ENCODE peak calls at places on chromosomes 11 and 22, in four cellular contexts. P, X, L and G are unnamed samples.

GRCh38 chr11:46346886-46347636 is at the start of gene DGKZ:
- DNase-seq in P (no peak), X (peak; percentile 41), L (peak; percentile 43), G (peak; percentile 79)

GRCh38 chr11:32893091-32893946 is 708 bp downstream of the QSER1 start:
- DNase-seq in P (no peak), X (peak; percentile 20), L (no peak), G (peak; percentile 55)

GRCh38 chr11:107705027-107705426 is 6.8 kb downstream of the SLN start:
- DNase-seq in P (peak; percentile 88), X (no peak), L (no peak), G (no peak)

GRCh38 chr11:29258411-29258810 is 758.4 kb downstream of the KCNA4 start:
- DNase-seq in P (no peak), X (no peak), L (no peak), G (no peak)

GRCh38 chr11:113261709-113262475 is 52.5 kb upstream of the TTC12 start:
- DNase-seq in P (no peak), X (no peak), L (no peak), G (no peak)

GRCh38 chr11:75311858-75312288 is 39.6 kb downstream of the ARRB1 start:
- DNase-seq in P (no peak), X (no peak), L (no peak), G (peak; percentile 63)

GRCh38 chr11:69684651-69685050 is 9.5 kb upstream of the LTO1 start:
- DNase-seq in P (no peak), X (no peak), L (no peak), G (no peak)

GRCh38 chr11:18790820-18791174 is 801 bp downstream of the PTPN5 start:
- DNase-seq in P (no peak), X (no peak), L (no peak), G (no peak)

GRCh38 chr11:44550123-44550522 is 15.3 kb upstream of the CD82 start:
- DNase-seq in P (no peak), X (no peak), L (no peak), G (no peak)

GRCh38 chr11:2587976-2588748 is 111.6 kb downstream of the KCNQ1OT1 start:
- DNase-seq in P (no peak), X (no peak), L (peak; percentile 18), G (no peak)

GRCh38 chr22:30680998-30681770 is 13.5 kb upstream of the OSBP2 start:
- DNase-seq in P (no peak), X (no peak), L (no peak), G (no peak)

GRCh38 chr22:36930041-36930935 is 16.9 kb downstream of the CSF2RB start:
- DNase-seq in P (no peak), X (no peak), L (no peak), G (peak; percentile 80)

GRCh38 chr22:29994941-29995340 is 85.3 kb upstream of the HORMAD2 start:
- DNase-seq in P (no peak), X (no peak), L (no peak), G (no peak)

GRCh38 chr11:96313163-96313562 is 29.8 kb downstream of the MAML2 start:
- DNase-seq in P (no peak), X (no peak), L (no peak), G (no peak)

GRCh38 chr11:119671048-119671447 is 58.0 kb downstream of the NECTIN1 start:
- DNase-seq in P (peak; percentile 76), X (no peak), L (no peak), G (no peak)

GRCh38 chr11:134614141-134614540 is 202.1 kb upstream of the B3GAT1 start:
- DNase-seq in P (no peak), X (no peak), L (no peak), G (no peak)

GRCh38 chr22:43550024-43550620 is 138.3 kb downstream of the MPPED1 start:
- DNase-seq in P (no peak), X (no peak), L (no peak), G (peak; percentile 58)

GRCh38 chr11:66892926-66893325 is 36.1 kb downstream of the LRFN4 start:
- DNase-seq in P (no peak), X (no peak), L (no peak), G (no peak)

GRCh38 chr11:19656140-19656541 is 56.5 kb upstream of the NAV2 start:
- DNase-seq in P (no peak), X (no peak), L (no peak), G (no peak)

GRCh38 chr11:67167086-67167485 is 48.0 kb downstream of the KDM2A start:
- DNase-seq in P (no peak), X (no peak), L (no peak), G (no peak)

GRCh38 chr22:41343300-41343699 is 38.4 kb upstream of the TEF start:
- DNase-seq in P (no peak), X (no peak), L (no peak), G (no peak)

GRCh38 chr22:37594237-37594636 is 14.3 kb upstream of the LGALS2 start:
- DNase-seq in P (no peak), X (no peak), L (no peak), G (no peak)

GRCh38 chr11:12170984-12171383 is 60.6 kb downstream of the MICAL2 start:
- DNase-seq in P (peak; percentile 70), X (no peak), L (no peak), G (no peak)

GRCh38 chr22:43094085-43094484 is 4.9 kb upstream of the TTLL1 start:
- DNase-seq in P (no peak), X (no peak), L (no peak), G (no peak)

GRCh38 chr22:17164392-17165024 is 5.4 kb upstream of the HDHD5 start:
- DNase-seq in P (no peak), X (no peak), L (no peak), G (no peak)

GRCh38 chr22:32557424-32557823 is 82.8 kb downstream of the FBXO7 start:
- DNase-seq in P (no peak), X (no peak), L (no peak), G (peak; percentile 71)

GRCh38 chr11:61480936-61481335 is 27.6 kb upstream of the LRRC10B start:
- DNase-seq in P (no peak), X (no peak), L (no peak), G (no peak)

GRCh38 chr11:75351541-75352416 is at the start of gene ARRB1:
- DNase-seq in P (no peak), X (no peak), L (peak; percentile 44), G (peak; percentile 48)

GRCh38 chr22:33401291-33401690 is 343.1 kb upstream of the SYN3 start:
- DNase-seq in P (no peak), X (peak; percentile 63), L (no peak), G (no peak)

GRCh38 chr11:73478737-73479347 is 102.6 kb downstream of the RELT start:
- DNase-seq in P (no peak), X (no peak), L (no peak), G (no peak)